ENCODE peak calls at places on chromosomes 4 and X, in six cellular contexts. I, G, M, E, L and P are unnamed samples.

GRCh38 chr4:183926950-183927349 is 21.8 kb downstream of the STOX2 start:
- DNase-seq in I (no peak), M (no peak), E (no peak), G (no peak), L (no peak), P (no peak)

GRCh38 chr4:25477251-25477650 is 100.2 kb downstream of the ANAPC4 start:
- DNase-seq in G (peak; percentile 20), L (no peak), M (no peak), I (no peak), E (no peak), P (no peak)

GRCh38 chr4:11178433-11178832 is 250.3 kb downstream of the HS3ST1 start:
- DNase-seq in L (no peak), M (no peak), I (no peak), G (no peak), E (no peak), P (no peak)

GRCh38 chr4:101782546-101782945 is 8.0 kb upstream of the BANK1 start:
- DNase-seq in L (no peak), E (no peak), G (peak; percentile 8), M (no peak), I (no peak), P (no peak)

GRCh38 chr4:74932832-74933561 is at the start of gene PARM1:
- DNase-seq in M (peak; percentile 79), L (peak; percentile 90), I (peak; percentile 92), E (peak; percentile 60), G (peak; percentile 76), P (peak; percentile 95)

GRCh38 chrX:119071381-119071780 is 1.4 kb upstream of the CT47C1 start:
- DNase-seq in G (no peak), M (no peak), I (no peak), L (no peak), E (no peak), P (no peak)

GRCh38 chr4:183504930-183505555 is at the start of gene ING2:
- DNase-seq in M (peak; percentile 54), E (peak; percentile 85), G (peak; percentile 87), L (no peak), I (peak; percentile 20), P (no peak)

GRCh38 chr4:8580321-8581093 is at the start of gene GPR78:
- DNase-seq in E (peak; percentile 19), G (peak; percentile 71), I (peak; percentile 43), M (peak; percentile 69), L (peak; percentile 34), P (peak; percentile 56)

GRCh38 chrX:57137481-57137880 is 284 bp upstream of the SPIN2A start:
- DNase-seq in G (peak; percentile 1), I (no peak), E (no peak), L (no peak), M (no peak), P (no peak)

GRCh38 chr4:136078971-136079370 is 1453.3 kb downstream of the PCDH18 start:
- DNase-seq in L (no peak), E (no peak), M (no peak), G (no peak), I (no peak), P (no peak)

GRCh38 chrX:69093960-69094935 is 71.0 kb downstream of the PJA1 start:
- DNase-seq in L (peak; percentile 45), M (peak; percentile 31), I (no peak), E (peak; percentile 31), G (peak; percentile 67), P (peak; percentile 74)

GRCh38 chr4:98657531-98658286 is 702 bp downstream of the TSPAN5 start:
- DNase-seq in L (no peak), M (peak; percentile 26), E (peak; percentile 17), I (peak; percentile 22), G (peak; percentile 80), P (no peak)

GRCh38 chr4:184370711-184371389 is 103.5 kb downstream of the IRF2 start:
- DNase-seq in M (peak; percentile 41), G (peak; percentile 36), E (no peak), I (no peak), L (no peak), P (no peak)

GRCh38 chrX:48573690-48574269 is 504 bp upstream of the RBM3 start:
- DNase-seq in L (peak; percentile 52), I (peak; percentile 38), G (no peak), E (no peak), M (peak; percentile 48), P (peak; percentile 75)

GRCh38 chrX:148940411-148940996 is 440.1 kb downstream of the AFF2 start:
- DNase-seq in M (no peak), L (no peak), I (no peak), E (no peak), G (no peak), P (no peak)

GRCh38 chr4:138252551-138252950 is 10.4 kb upstream of the SLC7A11 start:
- DNase-seq in M (no peak), I (no peak), G (no peak), L (no peak), E (no peak), P (no peak)

GRCh38 chrX:37357436-37357835 is 8.3 kb downstream of the PRRG1 start:
- DNase-seq in I (no peak), G (no peak), E (no peak), L (no peak), M (no peak), P (no peak)

GRCh38 chr4:183527326-183527725 is 22.5 kb downstream of the ING2 start:
- DNase-seq in M (no peak), I (no peak), E (no peak), L (no peak), G (no peak), P (no peak)

GRCh38 chr4:33974270-33974669 is 2270.0 kb downstream of the ARAP2 start:
- DNase-seq in M (no peak), I (no peak), E (no peak), G (no peak), L (no peak), P (no peak)

GRCh38 chr4:114132830-114133229 is 153.4 kb upstream of the ARSJ start:
- DNase-seq in G (peak; percentile 12), E (no peak), I (no peak), M (no peak), L (no peak), P (no peak)

GRCh38 chr4:161256716-161257115 is 907.1 kb downstream of the FSTL5 start:
- DNase-seq in E (peak; percentile 2), L (no peak), I (no peak), M (no peak), G (peak; percentile 1), P (no peak)

GRCh38 chrX:80420147-80420546 is at the start of gene TENT5D:
- DNase-seq in I (no peak), G (no peak), M (no peak), L (no peak), E (no peak), P (no peak)

GRCh38 chr4:144310535-144310934 is 170.0 kb upstream of the GYPA start:
- DNase-seq in I (no peak), E (no peak), L (no peak), G (no peak), M (no peak), P (no peak)

GRCh38 chr4:120431180-120431579 is 364.5 kb upstream of the MAD2L1 start:
- DNase-seq in M (no peak), L (no peak), G (no peak), E (no peak), I (no peak), P (no peak)

GRCh38 chr4:173505924-173506779 is 23.9 kb downstream of the HAND2 start:
- DNase-seq in I (peak; percentile 63), M (peak; percentile 55), L (peak; percentile 66), G (peak; percentile 77), E (peak; percentile 43), P (peak; percentile 90)

DNA sequence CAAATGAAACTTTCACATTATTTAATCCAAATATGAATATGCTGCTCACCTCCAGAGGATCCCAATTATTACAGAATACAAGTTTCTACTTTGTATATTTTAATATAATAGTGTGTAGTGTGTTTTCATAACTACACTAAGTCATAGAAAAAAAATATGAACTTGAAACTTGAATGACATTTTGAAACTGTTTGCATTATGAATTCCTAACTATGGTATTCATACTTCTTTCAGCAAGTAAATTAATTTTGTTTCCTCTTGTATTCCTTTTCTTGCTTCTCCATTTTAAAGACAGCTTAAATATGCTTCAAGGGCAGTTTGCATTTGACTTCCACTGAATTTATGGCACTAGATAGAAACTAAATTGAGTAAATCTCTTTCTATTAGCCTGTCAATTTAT is 177.1 kb downstream of the BMPR1B start:
- DNase-seq in M (no peak), E (no peak), I (no peak), G (no peak), L (no peak), P (no peak)
- H3K4me3 ChIP-seq in M (no peak overlapping the region), E (no peak overlapping the region), I (no peak overlapping the region), G (no peak overlapping the region), L (no peak overlapping the region), P (no peak overlapping the region)

GRCh38 chr4:152308925-152309324 is 227.0 kb downstream of the FBXW7 start:
- DNase-seq in E (peak; percentile 5), I (no peak), L (no peak), M (no peak), G (no peak), P (no peak)
- H3K27ac ChIP-seq in E (no peak overlapping the region), I (no peak overlapping the region), L (no peak overlapping the region), M (no peak overlapping the region), G (no peak overlapping the region), P (no peak overlapping the region)

GRCh38 chrX:2693526-2694002 is 2.5 kb downstream of the CD99 start:
- DNase-seq in E (peak; percentile 5), I (no peak), M (no peak), L (no peak), G (peak; percentile 46), P (no peak)

GRCh38 chrX:2691543-2692220 is 587 bp downstream of the CD99 start:
- DNase-seq in M (peak; percentile 60), L (peak; percentile 79), E (no peak), I (peak; percentile 77), G (peak; percentile 81), P (peak; percentile 76)

GRCh38 chrX:2694868-2695267 is 3.8 kb downstream of the CD99 start:
- DNase-seq in I (no peak), E (no peak), M (no peak), G (peak; percentile 60), L (no peak), P (no peak)

GRCh38 chrX:2692221-2693122 is 1.4 kb downstream of the CD99 start:
- DNase-seq in M (no peak), I (peak; percentile 63), E (peak; percentile 52), L (peak; percentile 50), G (peak; percentile 70), P (no peak)

GRCh38 chrX:2693123-2693438 is 2.0 kb downstream of the CD99 start:
- DNase-seq in L (no peak), M (no peak), E (no peak), G (peak; percentile 49), I (no peak), P (no peak)
- H3K4me3 ChIP-seq in L (peak overlapping the region; percentile 97), M (no peak overlapping the region), E (peak overlapping the region; percentile 91), G (peak overlapping the region; percentile 87), I (peak overlapping the region; percentile 99), P (peak overlapping the region; percentile 99)

DNA sequence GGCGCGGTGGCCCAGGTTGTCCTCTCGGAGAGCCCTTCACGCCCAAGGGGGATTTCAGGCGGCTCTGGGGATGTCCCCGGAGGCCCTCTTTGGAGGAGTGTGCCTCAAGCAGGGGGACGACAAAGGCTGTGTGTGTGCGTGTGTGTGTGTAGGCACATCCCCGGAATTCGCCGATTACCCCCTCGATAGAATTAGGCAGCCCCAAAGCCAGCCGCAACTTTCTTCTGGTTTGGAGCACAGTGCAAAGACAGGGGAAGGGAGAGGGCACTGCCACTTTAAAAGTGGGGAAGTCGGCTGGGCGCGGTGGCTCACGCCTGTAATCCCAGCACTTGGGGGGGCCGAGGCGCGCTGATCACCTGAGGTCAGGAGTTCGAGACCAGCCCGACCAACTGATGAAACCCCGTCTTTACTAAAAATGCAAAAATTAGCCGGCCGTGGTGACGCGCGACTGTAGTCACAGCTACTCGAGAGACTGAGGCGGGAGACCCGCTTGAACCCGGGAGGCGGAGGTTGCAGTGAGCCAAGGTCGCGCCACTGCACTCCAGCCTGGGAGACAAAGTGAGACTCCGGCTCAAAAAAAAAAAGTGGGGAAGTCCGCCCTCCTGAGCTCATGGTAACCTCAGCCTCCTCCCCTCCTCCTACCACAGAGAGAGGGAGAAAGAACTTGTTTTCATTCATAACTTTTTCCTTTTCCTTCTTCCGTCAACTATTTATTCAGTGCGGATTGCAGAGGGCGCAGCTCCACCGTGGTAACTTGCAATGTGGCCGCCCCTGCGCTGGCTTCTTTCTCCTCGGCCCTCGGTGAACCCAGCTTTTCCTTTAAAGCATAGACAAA is 2.4 kb downstream of the SPRY1 start:
- DNase-seq in I (peak; percentile 48), L (peak; percentile 54), G (peak; percentile 75), M (peak; percentile 55), E (peak; percentile 68), P (peak; percentile 81)
- H3K27ac ChIP-seq in I (peak overlapping the region; percentile 95), L (peak overlapping the region; percentile 97), G (peak overlapping the region; percentile 8), M (peak overlapping the region; percentile 73), E (peak overlapping the region; percentile 86), P (peak overlapping the region; percentile 90)